ENCODE peak calls at places on chromosomes 1 and 21, in four cellular contexts. X is epithelial cell of prostate, P is IMR-90, O is Ammon's horn. L is an unnamed sample.

GRCh38 chr1:78003882-78004718 is 639 bp upstream of the DNAJB4 start:
- DNase-seq in P (peak), X (peak), O (peak), L (peak)

GRCh38 chr1:58047265-58047858 is 499.2 kb downstream of the OMA1 start:
- DNase-seq in X (no peak), P (no peak), O (no peak), L (no peak)

GRCh38 chr1:228016181-228016510 is 9.3 kb downstream of the WNT3A start:
- DNase-seq in P (no peak), O (no peak), X (no peak), L (no peak)

GRCh38 chr1:226135059-226135651 is 51.4 kb downstream of the ACBD3 start:
- DNase-seq in X (no peak), O (no peak), P (no peak), L (no peak)

GRCh38 chr1:36144413-36144812 is 4.9 kb downstream of the TRAPPC3 start:
- DNase-seq in P (no peak), O (no peak), X (no peak), L (no peak)

GRCh38 chr1:17640411-17640810 is 100.9 kb downstream of the ARHGEF10L start:
- DNase-seq in P (no peak), X (no peak), O (no peak), L (no peak)

GRCh38 chr1:53733975-53734649 is 4.9 kb downstream of the GLIS1 start:
- DNase-seq in P (peak), O (no peak), X (no peak), L (no peak)

GRCh38 chr1:32766328-32766972 is 50.7 kb downstream of the YARS1 start:
- DNase-seq in O (no peak), P (no peak), X (no peak), L (no peak)

GRCh38 chr1:20096840-20097447 is 22.4 kb downstream of the PLA2G2D start:
- DNase-seq in P (no peak), X (no peak), O (no peak), L (no peak)

GRCh38 chr21:34606621-34607020 is 8.3 kb downstream of the RCAN1 start:
- DNase-seq in O (no peak), X (no peak), P (no peak), L (no peak)

GRCh38 chr1:116565222-116565621 is 5.6 kb downstream of the CD58 start:
- DNase-seq in P (no peak), X (no peak), O (no peak), L (no peak)

GRCh38 chr1:162236622-162237021 is 140.0 kb downstream of the SPATA46 start:
- DNase-seq in X (no peak), P (no peak), O (no peak), L (no peak)